ENCODE peak calls at places on chromosomes 2 and 18, in four cellular contexts. Y is NCI-H524, H is NCI-H748 treated with DMSO at 0.1 percent for 48 hours, Q is LHCN-M2. F is an unnamed sample.

GRCh38 chr2:238955648-238956531 is 108.0 kb downstream of the TWIST2 start:
- DNase-seq in H (no peak), Y (no peak), Q (no peak), F (no peak)

GRCh38 chr18:60090170-60090569 is 190.4 kb downstream of the PMAIP1 start:
- DNase-seq in H (peak; percentile 26), Q (no peak), Y (peak; percentile 38), F (peak; percentile 45)

GRCh38 chr2:215880970-215881369 is 132.4 kb downstream of the MREG start:
- DNase-seq in Y (peak; percentile 42), Q (peak; percentile 62), H (no peak), F (peak; percentile 57)

GRCh38 chr2:218043701-218044109 is 25.3 kb upstream of the RUFY4 start:
- DNase-seq in Q (no peak), H (no peak), Y (no peak), F (no peak)

GRCh38 chr2:157837851-157838441 is 38.2 kb downstream of the ACVR1 start:
- DNase-seq in Y (peak; percentile 68), Q (peak; percentile 96), H (peak; percentile 23), F (peak; percentile 50)

GRCh38 chr18:38525039-38525438 is 959.4 kb upstream of the CELF4 start:
- DNase-seq in H (no peak), Q (no peak), Y (no peak), F (no peak)

GRCh38 chr2:65064728-65065552 is 8.7 kb downstream of the CEP68 start:
- DNase-seq in Y (peak; percentile 99), Q (peak; percentile 95), H (no peak), F (no peak)

GRCh38 chr2:28228419-28228995 is 164.2 kb upstream of the FOSL2 start:
- DNase-seq in Y (no peak), H (no peak), Q (no peak), F (no peak)

GRCh38 chr2:140851258-140851657 is 1279.6 kb downstream of the LRP1B start:
- DNase-seq in Y (no peak), Q (no peak), H (no peak), F (no peak)

GRCh38 chr18:67475673-67476072 is 40.8 kb downstream of the DSEL start:
- DNase-seq in Y (no peak), H (no peak), Q (peak; percentile 41), F (no peak)